ENCODE peak calls at places on chromosomes 16 and 17, in five cellular contexts. I, M, B, J and V are unnamed samples.
A peak's percentile ranks its signal among the peaks of the same experiment; 100 is the strongest.

GRCh38 chr17:74305865-74306654 is 20.0 kb upstream of the KIF19 start:
- DNase-seq in B (no peak), I (no peak), J (no peak), M (no peak), V (no peak)

GRCh38 chr17:633133-633532 is 81.5 kb downstream of the VPS53 start:
- DNase-seq in J (no peak), B (no peak), I (peak; percentile 54), M (no peak), V (no peak)

GRCh38 chr16:73057369-73058210 is 9.7 kb upstream of the ZFHX3 start:
- DNase-seq in M (no peak), J (peak; percentile 76), I (peak; percentile 89), B (no peak), V (no peak)

GRCh38 chr17:17757391-17757791 is 76.1 kb downstream of the RAI1 start:
- DNase-seq in M (no peak), B (no peak), I (peak; percentile 76), J (no peak), V (no peak)

GRCh38 chr17:4950757-4951204 is at the start of gene ENO3:
- DNase-seq in M (no peak), J (peak; percentile 76), I (no peak), B (peak; percentile 40), V (no peak)

GRCh38 chr16:22232277-22233049 is 26.4 kb downstream of the EEF2K start:
- DNase-seq in I (no peak), J (no peak), M (no peak), B (peak; percentile 87), V (peak; percentile 90)

GRCh38 chr16:86398622-86399021 is 111.7 kb upstream of the FOXF1 start:
- DNase-seq in B (no peak), M (no peak), J (no peak), I (no peak), V (no peak)

GRCh38 chr16:636206-637080 is at the start of gene METTL26:
- DNase-seq in I (peak; percentile 97), M (peak; percentile 98), J (peak; percentile 94), B (peak; percentile 92), V (peak; percentile 97)

GRCh38 chr16:77946834-77947233 is 75.5 kb upstream of the CLEC3A start:
- DNase-seq in B (no peak), I (no peak), M (no peak), J (peak; percentile 23), V (no peak)

GRCh38 chr17:63848834-63849689 is 6.6 kb upstream of the SMARCD2 start:
- DNase-seq in M (peak; percentile 96), I (peak; percentile 97), J (peak; percentile 66), B (peak; percentile 99), V (peak; percentile 94)

GRCh38 chr16:1768061-1768766 is 3.1 kb downstream of the NME3 start:
- DNase-seq in M (no peak), B (no peak), I (peak; percentile 79), J (no peak), V (no peak)

GRCh38 chr16:64950262-64950661 is 171.6 kb downstream of the CDH11 start:
- DNase-seq in B (no peak), J (no peak), M (no peak), I (no peak), V (no peak)

GRCh38 chr17:33973491-33973890 is 281.6 kb upstream of the CCL2 start:
- DNase-seq in B (no peak), M (no peak), I (no peak), J (no peak), V (peak; percentile 57)

GRCh38 chr17:17963694-17964436 is 8.3 kb downstream of the TOM1L2 start:
- DNase-seq in B (no peak), I (no peak), J (no peak), M (no peak), V (no peak)

GRCh38 chr16:2022723-2023097 is 3.1 kb downstream of the NPW start:
- DNase-seq in B (peak; percentile 84), I (no peak), M (no peak), J (peak; percentile 88), V (no peak)

GRCh38 chr16:1194665-1195392 is 30.2 kb downstream of the TPSG1 start:
- DNase-seq in M (no peak), B (no peak), I (no peak), J (peak; percentile 89), V (no peak)

GRCh38 chr16:87575027-87575804 is 27.1 kb upstream of the JPH3 start:
- DNase-seq in J (no peak), I (no peak), M (no peak), B (peak; percentile 38), V (no peak)

GRCh38 chr17:79633154-79633553 is 22.3 kb upstream of the RBFOX3 start:
- DNase-seq in J (peak; percentile 33), I (no peak), B (no peak), M (peak; percentile 64), V (peak; percentile 13)

GRCh38 chr17:75194879-75195278 is 10.6 kb upstream of the NUP85 start:
- DNase-seq in I (no peak), J (no peak), M (no peak), B (no peak), V (no peak)

GRCh38 chr17:4362141-4362540 is 4.3 kb downstream of the UBE2G1 start:
- DNase-seq in J (no peak), M (peak; percentile 4), B (no peak), I (no peak), V (no peak)

GRCh38 chr17:31415004-31415454 is 23.6 kb downstream of the RAB11FIP4 start:
- DNase-seq in M (no peak), J (no peak), B (no peak), I (no peak), V (no peak)

GRCh38 chr16:50594332-50595260 is 46.4 kb downstream of the NKD1 start:
- DNase-seq in I (no peak), B (no peak), M (no peak), J (no peak), V (no peak)

GRCh38 chr16:59545666-59546065 is 811.5 kb upstream of the GOT2 start:
- DNase-seq in I (no peak), B (no peak), M (no peak), J (no peak), V (no peak)

GRCh38 chr17:48625502-48626201 is 506 bp downstream of the HOXB9 start:
- DNase-seq in I (peak; percentile 89), J (no peak), M (no peak), B (peak; percentile 84), V (peak; percentile 46)

GRCh38 chr16:81729451-81729850 is 49.6 kb upstream of the PLCG2 start:
- DNase-seq in J (no peak), I (no peak), M (no peak), B (no peak), V (no peak)

GRCh38 chr16:73781297-73781696 is 515.3 kb upstream of the PSMD7 start:
- DNase-seq in J (no peak), M (no peak), I (no peak), B (no peak), V (no peak)

GRCh38 chr17:17970699-17971430 is 1.3 kb downstream of the TOM1L2 start:
- DNase-seq in J (no peak), M (no peak), I (no peak), B (no peak), V (no peak)

GRCh38 chr17:45218895-45219661 is 2.6 kb upstream of the FMNL1 start:
- DNase-seq in M (peak; percentile 90), I (no peak), B (peak; percentile 85), J (peak; percentile 86), V (peak; percentile 92)

GRCh38 chr17:63116967-63117366 is 150.9 kb downstream of the TANC2 start:
- DNase-seq in J (peak; percentile 83), I (no peak), B (no peak), M (no peak), V (no peak)

GRCh38 chr16:24074574-24074973 is 181.6 kb upstream of the CACNG3 start:
- DNase-seq in M (no peak), J (no peak), B (no peak), I (no peak), V (no peak)

GRCh38 chr17:269616-270514 is 82.7 kb downstream of the RPH3AL start:
- DNase-seq in I (no peak), J (no peak), M (peak; percentile 53), B (no peak), V (no peak)

GRCh38 chr16:15650698-15651161 is 685 bp downstream of the NDE1 start:
- DNase-seq in M (no peak), J (peak; percentile 51), I (no peak), B (no peak), V (no peak)

GRCh38 chr17:30372755-30373154 is 6.0 kb upstream of the CPD start:
- DNase-seq in M (no peak), J (no peak), B (peak; percentile 65), I (no peak), V (no peak)

GRCh38 chr17:40530988-40531971 is 29.9 kb upstream of the TNS4 start:
- DNase-seq in I (no peak), B (no peak), J (no peak), M (peak; percentile 44), V (no peak)
- TF ChIP-seq EP300 in I (no peak), B (no peak), J (no peak), M (no peak), V (no peak)

GRCh38 chr16:84119368-84119767 is 2.6 kb upstream of the MBTPS1 start:
- DNase-seq in J (no peak), I (no peak), M (no peak), B (no peak), V (no peak)

GRCh38 chr16:84117482-84117843 is 721 bp upstream of the MBTPS1 start:
- DNase-seq in J (peak; percentile 57), I (no peak), M (no peak), B (peak; percentile 28), V (no peak)

GRCh38 chr16:84115919-84116719 is 623 bp downstream of the MBTPS1 start:
- DNase-seq in M (no peak), I (no peak), J (no peak), B (peak; percentile 19), V (peak; percentile 66)

GRCh38 chr16:84120023-84120422 is 3.3 kb upstream of the MBTPS1 start:
- DNase-seq in M (no peak), B (no peak), I (no peak), J (no peak), V (no peak)

GRCh38 chr16:84116720-84117481 is at the start of gene MBTPS1:
- DNase-seq in J (peak; percentile 99), M (peak; percentile 99), I (peak; percentile 99), B (peak; percentile 94), V (peak; percentile 99)
- TF ChIP-seq EP300 in J (no peak), M (no peak), I (peak; percentile 11), B (no peak), V (no peak)

GRCh38 chr17:38864636-38865398 is 5.0 kb upstream of the LASP1 start:
- DNase-seq in J (no peak), I (no peak), M (no peak), B (no peak), V (no peak)

GRCh38 chr17:38867179-38867994 is 2.5 kb upstream of the LASP1 start:
- DNase-seq in J (no peak), M (peak; percentile 80), B (peak; percentile 63), I (no peak), V (peak; percentile 46)

GRCh38 chr17:38861399-38861843 is 7.9 kb upstream of the RPL23 start:
- DNase-seq in I (no peak), B (peak; percentile 81), M (no peak), J (no peak), V (no peak)
- TF ChIP-seq EP300 in I (no peak), B (no peak), M (no peak), J (no peak), V (no peak)

DNA sequence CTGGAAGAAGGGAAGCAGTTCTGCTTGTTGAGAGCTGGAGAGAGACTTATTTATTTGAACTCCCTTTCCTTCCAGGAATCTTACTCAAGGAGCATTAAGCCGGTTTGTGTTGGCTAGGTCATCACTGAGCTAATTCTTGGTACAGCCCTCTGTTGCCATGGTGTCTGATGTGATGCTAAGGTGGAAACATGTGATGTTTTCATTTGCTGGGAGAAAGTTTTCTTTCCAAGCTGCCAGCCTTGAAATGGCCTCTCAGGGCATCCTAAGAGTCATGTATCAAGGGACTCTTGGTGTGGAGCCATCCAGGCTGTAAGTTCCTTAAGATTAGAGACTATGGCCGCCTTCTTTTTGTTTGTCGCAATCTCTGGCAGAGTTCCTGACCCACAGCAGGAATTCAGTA is 4.2 kb downstream of the PSKH1 start:
- DNase-seq in J (no peak), I (no peak), B (no peak), M (no peak), V (no peak)
- TF ChIP-seq EP300 in J (no peak), I (no peak), B (no peak), M (no peak), V (no peak)